ENCODE peak calls at places on chromosomes 11 and 22, in seven cellular contexts. N, Z, Q, T, R, K and H are unnamed samples. For H3K4me1 and H3K36me3, the result is how much of the 10 kb centered on the place peaks cover.

GRCh38 chr11:116217006-116217405 is 555.8 kb downstream of the BUD13 start:
- DNase-seq in Z (no peak), K (no peak), N (peak), Q (peak), T (peak), R (no peak), H (no peak)

GRCh38 chr11:120807414-120808150 is 216.3 kb upstream of the TBCEL start:
- DNase-seq in N (no peak), R (peak), Z (no peak), T (no peak), K (no peak), Q (peak), H (no peak)

GRCh38 chr11:122071680-122072321 is 44.2 kb downstream of the BLID start:
- DNase-seq in T (no peak), R (no peak), N (no peak), Z (no peak), K (no peak), Q (no peak), H (no peak)

GRCh38 chr22:29581799-29582198 is 886 bp upstream of the NIPSNAP1 start:
- DNase-seq in K (no peak), T (peak), Q (no peak), R (no peak), Z (no peak), N (no peak), H (peak)

GRCh38 chr11:63404536-63404935 is 35.0 kb downstream of the SLC22A9 start:
- DNase-seq in N (no peak), K (no peak), R (no peak), T (no peak), Z (no peak), Q (peak), H (peak)

GRCh38 chr22:19880786-19881569 is 26.3 kb upstream of the GNB1L start:
- DNase-seq in Z (peak), N (peak), R (peak), K (peak), Q (peak), T (peak), H (peak)

GRCh38 chr11:129223260-129223659 is 31.1 kb upstream of the ARHGAP32 start:
- DNase-seq in N (no peak), R (no peak), K (no peak), T (no peak), Q (peak), Z (no peak), H (no peak)

GRCh38 chr11:120400564-120401364 is 64.6 kb downstream of the ARHGEF12 start:
- DNase-seq in Q (peak), Z (no peak), N (no peak), K (no peak), T (peak), R (no peak), H (peak)

GRCh38 chr11:43992834-43993637 is 50.6 kb downstream of the C11orf96 start:
- DNase-seq in K (no peak), R (no peak), N (peak), Z (peak), T (no peak), Q (peak), H (peak)

GRCh38 chr11:93484716-93485115 is 58.5 kb downstream of the SMCO4 start:
- DNase-seq in R (no peak), Q (no peak), Z (no peak), N (no peak), T (no peak), K (no peak), H (no peak)

GRCh38 chr11:17599460-17599925 is 52.4 kb downstream of the OTOG start:
- DNase-seq in T (peak), N (no peak), Q (no peak), R (peak), Z (no peak), K (no peak), H (no peak)

GRCh38 chr11:88170680-88171079 is 4.6 kb downstream of the RAB38 start:
- DNase-seq in Z (no peak), T (no peak), R (no peak), K (no peak), N (no peak), Q (no peak), H (no peak)

GRCh38 chr11:2698386-2699184 is 1.2 kb downstream of the KCNQ1OT1 start:
- DNase-seq in K (peak), Z (no peak), N (peak), T (no peak), R (no peak), Q (no peak), H (no peak)

GRCh38 chr11:68074584-68075352 is 35.9 kb downstream of the TCIRG1 start:
- DNase-seq in Z (no peak), Q (no peak), R (no peak), N (no peak), K (no peak), T (no peak), H (no peak)

GRCh38 chr11:115673720-115674119 is 169.5 kb upstream of the CADM1 start:
- DNase-seq in R (no peak), T (no peak), Q (no peak), K (no peak), Z (no peak), N (no peak), H (no peak)

GRCh38 chr11:64342869-64343739 is 3.1 kb downstream of the CCDC88B start:
- DNase-seq in Q (no peak), N (no peak), T (no peak), K (peak), R (no peak), Z (no peak), H (no peak)

GRCh38 chr11:130979386-130979972 is 63.2 kb upstream of the SNX19 start:
- DNase-seq in T (no peak), K (no peak), Q (peak), R (no peak), N (no peak), Z (no peak), H (no peak)

GRCh38 chr11:118264568-118265470 is 722 bp upstream of the MPZL2 start:
- DNase-seq in N (no peak), Q (no peak), Z (no peak), K (no peak), T (no peak), R (no peak), H (no peak)

GRCh38 chr11:14644396-14645246 is 1.0 kb downstream of the PDE3B start:
- DNase-seq in R (peak), Q (peak), K (peak), T (no peak), Z (peak), N (peak), H (peak)

GRCh38 chr11:66637557-66638176 is 836 bp upstream of the RBM4 start:
- DNase-seq in Q (peak), N (no peak), Z (no peak), K (no peak), T (no peak), R (no peak), H (no peak)

GRCh38 chr11:66643745-66644437 is 5.4 kb downstream of the RBM4 start:
- DNase-seq in K (no peak), R (no peak), N (no peak), T (no peak), Z (no peak), Q (no peak), H (no peak)

GRCh38 chr11:66639066-66639813 is 737 bp downstream of the RBM4 start:
- DNase-seq in R (peak), Q (peak), N (no peak), K (no peak), Z (no peak), T (no peak), H (peak)

GRCh38 chr11:66638177-66639065 is at the start of gene RBM4:
- DNase-seq in R (peak), N (peak), Z (peak), Q (peak), T (peak), K (peak), H (peak)

GRCh38 chr11:66641834-66642233 is 3.3 kb downstream of the RBM4 start:
- DNase-seq in Q (no peak), Z (no peak), N (no peak), K (no peak), R (no peak), T (peak), H (no peak)
- H3K4me1 ChIP-seq in Q (under half), Z (half or more), N (half or more), K (half or more), R (under half), T (under half), H (half or more)

GRCh38 chr22:50417544-50417943 is 57.3 kb downstream of the SBF1 start:
- DNase-seq in R (no peak), Z (no peak), T (no peak), K (no peak), N (no peak), Q (no peak), H (no peak)
- H3K36me3 ChIP-seq in R (under half), Z (under half), T (half or more), K (under half), N (half or more), Q (half or more), H (under half)

DNA sequence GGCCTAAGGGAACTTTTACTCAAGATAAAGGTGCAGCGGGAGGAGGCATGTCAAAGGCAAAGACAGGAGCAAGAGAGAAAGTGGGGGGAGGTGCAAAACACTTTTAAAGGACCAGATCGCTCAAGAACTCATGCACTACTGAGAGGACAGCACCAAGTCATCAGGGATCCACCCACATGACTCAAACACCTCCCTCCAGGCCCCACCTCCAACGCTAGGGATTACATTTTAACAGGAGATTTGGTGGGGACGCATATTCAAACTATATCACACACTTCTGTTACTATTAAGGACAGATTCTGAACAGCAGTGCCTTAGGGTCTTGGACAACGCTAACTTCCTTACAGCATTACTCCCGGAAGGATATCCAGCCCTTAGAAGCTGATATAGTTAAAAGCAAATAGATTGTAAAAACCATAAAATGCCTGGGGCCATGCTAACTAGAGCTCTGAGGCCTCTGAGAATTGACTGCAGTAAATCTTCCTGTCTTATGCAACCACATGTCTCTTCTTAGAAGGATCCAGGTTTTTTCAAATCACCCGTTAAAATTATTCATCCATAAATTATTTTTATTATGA is 16.7 kb upstream of the ZC3H12C start:
- DNase-seq in N (no peak), R (no peak), Q (peak), K (no peak), Z (no peak), T (no peak), H (no peak)
- H3K27ac ChIP-seq in N (no peak), R (no peak), Q (peak), K (no peak), Z (no peak), T (no peak), H (no peak)

GRCh38 chr22:37431366-37431765 is 4.1 kb upstream of the ELFN2 start:
- DNase-seq in Z (no peak), Q (no peak), N (no peak), T (no peak), K (no peak), R (no peak), H (no peak)
- H3K4me1 ChIP-seq in Z (under half), Q (under half), N (under half), T (under half), K (under half), R (under half), H (under half)

GRCh38 chr22:21700822-21701221 is 34.8 kb downstream of the YPEL1 start:
- DNase-seq in N (no peak), T (no peak), Q (no peak), R (no peak), K (no peak), Z (no peak), H (no peak)

GRCh38 chr22:21701384-21701971 is 34.1 kb downstream of the YPEL1 start:
- DNase-seq in K (no peak), Q (no peak), T (no peak), N (no peak), Z (no peak), R (no peak), H (no peak)

GRCh38 chr22:21697866-21698265 is 32.1 kb downstream of the PPIL2 start:
- DNase-seq in T (no peak), N (no peak), Z (no peak), Q (peak), K (no peak), R (no peak), H (no peak)

GRCh38 chr22:21698430-21699329 is 32.9 kb downstream of the PPIL2 start:
- DNase-seq in Z (peak), T (no peak), R (peak), N (peak), K (peak), Q (peak), H (no peak)

DNA sequence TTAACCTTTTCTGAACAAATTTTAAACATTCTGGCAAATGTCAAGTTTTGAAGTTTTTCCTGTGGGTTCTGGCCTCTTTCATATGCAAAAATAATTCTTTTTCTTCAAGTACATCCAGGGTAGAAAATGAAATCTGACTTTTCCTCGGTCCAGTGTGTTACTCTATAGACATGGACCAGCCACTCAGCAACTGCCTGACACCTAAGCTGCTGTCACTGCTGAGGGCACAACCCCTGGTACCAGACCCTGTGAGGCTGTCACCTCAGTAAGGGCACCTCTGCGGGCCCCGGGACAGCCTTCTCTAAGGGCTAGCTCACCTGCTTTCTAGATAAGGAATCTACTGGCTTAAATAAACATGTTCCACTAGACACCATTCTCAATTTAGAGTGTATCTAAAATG is 33.8 kb downstream of the PPIL2 start:
- DNase-seq in K (no peak), N (no peak), Z (no peak), Q (no peak), R (no peak), T (no peak), H (no peak)
- H3K36me3 ChIP-seq in K (under half), N (under half), Z (under half), Q (under half), R (under half), T (under half), H (under half)

GRCh38 chr11:3958301-3958700 is 102.8 kb downstream of the STIM1 start:
- DNase-seq in K (no peak), R (no peak), T (no peak), Q (no peak), Z (no peak), N (no peak), H (no peak)
- H3K27ac ChIP-seq in K (peak), R (no peak), T (no peak), Q (peak), Z (no peak), N (no peak), H (no peak)

DNA sequence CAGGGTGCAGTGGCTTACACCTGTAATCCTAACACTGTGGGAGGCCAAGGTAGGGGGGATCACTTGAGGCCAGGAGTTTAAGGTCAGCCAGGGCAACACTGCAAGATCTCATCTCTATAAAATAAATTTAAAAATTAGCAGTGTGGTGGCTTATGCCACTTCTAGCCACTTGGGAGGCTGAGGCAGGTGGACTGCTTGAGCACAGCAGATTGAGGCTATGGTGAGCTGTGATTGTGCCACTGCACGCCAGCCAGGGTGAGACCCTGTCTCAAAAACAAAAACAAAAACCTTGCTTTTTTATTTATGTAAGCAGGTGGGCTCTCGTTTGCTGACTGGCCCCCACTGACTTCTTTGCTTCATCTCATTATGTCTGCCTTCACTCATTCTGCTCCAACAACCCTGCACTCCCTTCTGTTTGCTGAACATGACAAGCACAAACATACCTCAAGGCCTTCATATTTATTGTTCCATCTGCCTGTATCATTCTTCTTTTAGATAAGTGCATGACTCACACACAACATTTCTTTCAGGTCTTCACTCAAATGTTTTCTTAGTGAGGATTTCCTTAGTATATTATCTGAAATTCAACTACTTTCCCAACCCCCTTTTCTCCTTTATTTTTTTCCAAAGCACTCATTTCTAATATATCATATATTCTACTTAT is 32.4 kb upstream of the CLNS1A start:
- DNase-seq in K (no peak), R (no peak), Q (peak), T (no peak), Z (no peak), N (no peak), H (no peak)
- H3K4me1 ChIP-seq in K (under half), R (under half), Q (under half), T (under half), Z (under half), N (under half), H (under half)

DNA sequence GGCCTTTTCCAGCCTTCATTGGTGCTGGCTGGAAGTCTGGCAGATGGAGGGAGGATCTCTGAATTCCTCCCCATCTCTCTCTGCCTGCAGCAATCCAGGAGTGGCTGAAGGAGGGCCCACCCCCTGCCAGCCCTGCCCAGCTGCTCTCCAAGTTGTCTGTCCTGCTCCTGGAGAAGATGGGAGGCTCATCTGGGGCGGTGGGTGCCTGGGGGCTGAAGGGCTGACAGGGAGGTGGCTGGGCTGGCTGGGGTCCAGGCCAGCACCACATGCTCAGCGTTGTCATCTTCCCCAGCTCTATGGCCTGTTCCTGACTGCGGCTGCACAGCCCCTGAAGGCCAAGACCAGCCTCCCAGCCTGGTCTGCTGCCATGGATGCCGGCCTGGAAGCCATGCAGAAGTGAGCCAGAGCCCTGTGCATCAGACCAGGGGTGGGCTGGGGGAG is 12.2 kb downstream of the TKFC start:
- DNase-seq in R (peak), T (no peak), K (no peak), N (no peak), Z (no peak), Q (no peak), H (no peak)
- H3K36me3 ChIP-seq in R (under half), T (under half), K (under half), N (under half), Z (under half), Q (half or more), H (under half)

DNA sequence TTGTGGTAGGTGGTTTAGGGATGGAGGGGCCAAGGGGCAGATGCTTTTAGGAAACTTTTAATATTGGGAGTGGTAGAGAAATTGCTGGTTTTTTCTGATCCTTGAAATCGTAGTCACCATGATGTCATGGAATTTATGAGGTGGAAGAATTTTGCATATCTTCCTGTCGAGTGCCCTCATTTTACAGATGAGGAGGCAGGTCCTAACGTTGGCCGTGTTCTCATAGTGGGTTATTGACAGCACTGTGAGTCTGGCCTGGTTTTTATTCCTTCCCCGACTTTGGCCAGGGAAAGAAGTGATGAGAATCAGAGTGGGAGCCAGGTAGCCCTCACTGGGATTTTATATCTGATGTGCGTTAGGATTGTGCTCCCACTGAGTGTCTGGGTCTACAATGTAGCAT is 8.8 kb upstream of the PACS1 start:
- DNase-seq in K (no peak), N (no peak), Q (no peak), T (no peak), Z (no peak), R (no peak), H (no peak)
- H3K27ac ChIP-seq in K (no peak), N (no peak), Q (no peak), T (no peak), Z (no peak), R (no peak), H (no peak)

DNA sequence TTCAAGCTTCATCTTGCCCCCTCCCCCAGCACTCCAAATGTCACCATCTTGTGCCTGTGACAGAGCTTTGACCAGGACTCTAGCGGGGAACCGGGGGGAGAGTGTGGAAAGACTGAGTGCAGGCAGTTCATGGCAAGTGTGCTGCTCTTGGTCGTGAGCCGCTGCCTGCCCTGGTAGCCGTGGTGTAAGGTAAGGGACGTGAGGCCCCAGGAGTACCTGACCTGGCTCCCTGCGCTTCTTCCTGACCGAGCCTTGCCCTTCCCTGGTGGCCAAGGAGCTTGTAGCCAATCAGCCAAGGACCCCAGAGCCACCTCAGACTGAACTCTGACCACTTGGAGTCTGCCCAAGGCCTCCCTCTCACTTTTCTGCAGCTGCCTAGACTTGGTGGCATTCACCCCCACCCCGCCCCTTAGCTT is 1.3 kb downstream of the DGKZ start:
- DNase-seq in R (no peak), Q (no peak), K (no peak), N (no peak), T (no peak), Z (no peak), H (peak)
- H3K4me1 ChIP-seq in R (under half), Q (under half), K (under half), N (half or more), T (under half), Z (under half), H (half or more)